ENCODE peak calls at places on chromosome 21, in seven cellular contexts. T, H, P, N, J, C and I are unnamed samples.
A peak's percentile ranks its signal among the peaks of the same experiment; 100 is the strongest.

GRCh38 chr21:17779486-17779885 is 39.7 kb downstream of the C21orf91 start:
- DNase-seq in T (no peak), H (no peak), P (no peak), N (no peak), J (no peak), C (no peak), I (no peak)

GRCh38 chr21:38853421-38853919 is 47.7 kb downstream of the ETS2 start:
- DNase-seq in T (no peak), H (no peak), P (no peak), N (no peak), J (no peak), C (no peak), I (peak; percentile 87)

GRCh38 chr21:26840206-26840605 is 5.0 kb downstream of the ADAMTS1 start:
- DNase-seq in T (no peak), H (no peak), P (no peak), N (no peak), J (peak; percentile 31), C (no peak), I (peak; percentile 14)

GRCh38 chr21:38965910-38966504 is 160.3 kb downstream of the ETS2 start:
- DNase-seq in T (peak; percentile 86), H (peak; percentile 76), P (peak; percentile 80), N (peak; percentile 83), J (no peak), C (no peak), I (peak; percentile 23)

GRCh38 chr21:34827445-34828235 is 158.8 kb downstream of the CLIC6 start:
- DNase-seq in T (no peak), H (no peak), P (no peak), N (no peak), J (no peak), C (no peak), I (no peak)

GRCh38 chr21:35147439-35147838 is 98.3 kb upstream of the RUNX1 start:
- DNase-seq in T (peak; percentile 15), H (no peak), P (no peak), N (no peak), J (no peak), C (no peak), I (no peak)

GRCh38 chr21:36454079-36454478 is 25.8 kb downstream of the CLDN14 start:
- DNase-seq in T (no peak), H (no peak), P (no peak), N (no peak), J (no peak), C (no peak), I (no peak)

GRCh38 chr21:36113647-36114428 is 21.0 kb upstream of the CBR3 start:
- DNase-seq in T (no peak), H (no peak), P (peak; percentile 85), N (no peak), J (no peak), C (peak; percentile 74), I (no peak)

GRCh38 chr21:17428484-17428869 is 84.4 kb upstream of the CXADR start:
- DNase-seq in T (no peak), H (no peak), P (no peak), N (no peak), J (no peak), C (no peak), I (no peak)

GRCh38 chr21:22342855-22343254 is 1344.6 kb downstream of the NCAM2 start:
- DNase-seq in T (no peak), H (no peak), P (no peak), N (no peak), J (no peak), C (no peak), I (no peak)

GRCh38 chr21:44958471-44959191 is 18.8 kb downstream of the SLX9 start:
- DNase-seq in T (peak; percentile 47), H (no peak), P (peak; percentile 55), N (no peak), J (peak; percentile 87), C (no peak), I (no peak)

GRCh38 chr21:44959376-44960091 is 19.7 kb downstream of the SLX9 start:
- DNase-seq in T (no peak), H (no peak), P (no peak), N (no peak), J (no peak), C (no peak), I (no peak)

GRCh38 chr21:44957047-44957831 is 17.4 kb downstream of the SLX9 start:
- DNase-seq in T (no peak), H (no peak), P (no peak), N (no peak), J (no peak), C (no peak), I (no peak)

GRCh38 chr21:44956356-44957046 is 16.7 kb downstream of the SLX9 start:
- DNase-seq in T (no peak), H (no peak), P (no peak), N (no peak), J (no peak), C (no peak), I (no peak)

DNA sequence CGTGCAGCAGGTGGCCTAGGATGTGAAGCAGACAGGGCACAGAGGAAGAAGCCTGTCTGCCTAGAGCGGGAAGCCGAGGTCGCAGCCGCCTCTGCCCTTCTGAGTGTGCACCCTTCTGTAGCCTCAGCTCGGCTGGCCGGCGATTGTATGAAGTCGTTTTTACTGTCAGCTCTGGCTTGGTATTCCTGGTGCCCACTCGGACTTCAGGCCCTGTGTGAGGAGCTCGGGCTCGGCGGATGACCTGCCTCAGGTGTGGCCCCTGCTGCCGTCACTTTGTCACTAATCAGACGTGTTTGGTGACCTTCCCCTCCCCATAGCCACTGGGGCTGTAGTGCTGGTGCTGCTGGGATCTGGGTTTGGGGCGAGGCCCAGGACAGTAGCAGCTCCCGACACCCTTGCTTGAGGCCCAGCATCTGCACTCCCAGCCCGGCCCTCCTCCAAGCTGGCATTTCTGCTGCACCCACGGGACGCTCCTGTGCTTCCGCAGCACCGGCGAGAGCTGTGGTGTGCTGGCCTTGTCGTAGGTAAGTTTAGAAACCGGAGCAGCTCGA is 18.1 kb downstream of the SLX9 start:
- DNase-seq in T (no peak), H (no peak), P (no peak), N (no peak), J (no peak), C (no peak), I (no peak)
- H3K4me1 ChIP-seq in T (no peaks in the 10 kb centered on the region), H (peaks cover 35% of the 10 kb centered on the region), P (peaks cover 9% of the 10 kb centered on the region), N (no peaks in the 10 kb centered on the region), J (peaks cover 24% of the 10 kb centered on the region), C (no peaks in the 10 kb centered on the region), I (peaks cover 11% of the 10 kb centered on the region)

GRCh38 chr21:37563641-37564340 is 197.2 kb downstream of the DYRK1A start:
- DNase-seq in T (peak; percentile 95), H (peak; percentile 99), P (peak; percentile 94), N (peak; percentile 93), J (peak; percentile 92), C (peak; percentile 91), I (peak; percentile 97)

GRCh38 chr21:37565530-37566223 is 199.1 kb downstream of the DYRK1A start:
- DNase-seq in T (no peak), H (no peak), P (no peak), N (no peak), J (no peak), C (no peak), I (no peak)

GRCh38 chr21:37564924-37565529 is 198.5 kb downstream of the DYRK1A start:
- DNase-seq in T (no peak), H (peak; percentile 33), P (no peak), N (no peak), J (no peak), C (peak; percentile 7), I (no peak)

GRCh38 chr21:37562920-37563640 is 196.5 kb downstream of the DYRK1A start:
- DNase-seq in T (no peak), H (no peak), P (peak; percentile 41), N (no peak), J (peak; percentile 49), C (no peak), I (no peak)

DNA sequence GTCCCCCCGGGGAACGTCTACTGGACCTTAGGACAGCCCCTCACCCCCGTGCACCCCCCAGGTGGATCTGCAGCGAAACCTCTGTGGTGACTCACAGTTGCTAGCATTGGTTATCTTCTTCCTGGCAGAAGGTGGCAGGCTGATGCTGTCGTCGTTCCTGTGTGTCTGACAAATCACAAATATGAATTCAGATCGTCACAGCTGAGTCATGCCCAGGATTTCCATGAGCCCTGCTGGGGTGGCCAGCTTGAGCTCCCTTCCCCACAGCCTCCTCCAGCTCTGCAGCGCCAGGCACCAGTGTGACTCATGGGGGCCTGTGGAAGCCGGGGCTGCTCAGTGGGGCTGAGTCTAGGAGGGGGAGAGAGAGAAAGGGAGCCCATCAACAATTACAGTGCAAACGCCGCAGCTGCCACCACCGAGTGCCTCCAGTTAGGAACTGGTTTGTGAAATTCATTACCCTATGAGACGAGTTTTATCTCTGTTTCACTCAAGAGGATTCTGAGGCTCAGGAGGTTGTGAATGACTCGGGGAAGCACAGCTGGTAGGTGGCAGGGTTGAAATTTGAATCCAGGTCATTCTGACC is 197.9 kb downstream of the DYRK1A start:
- DNase-seq in T (peak; percentile 88), H (peak; percentile 82), P (peak; percentile 73), N (peak; percentile 64), J (peak; percentile 69), C (no peak), I (peak; percentile 97)
- H3K27ac ChIP-seq in T (peak overlapping the region; percentile 89), H (peak overlapping the region; percentile 90), P (peak overlapping the region; percentile 91), N (no peak overlapping the region), J (no peak overlapping the region), C (peak overlapping the region; percentile 82), I (peak overlapping the region; percentile 65)

GRCh38 chr21:29053656-29054055 is 19.8 kb downstream of the CCT8 start:
- DNase-seq in T (no peak), H (no peak), P (no peak), N (no peak), J (no peak), C (no peak), I (no peak)
- H3K27me3 ChIP-seq in T (no peaks in the 10 kb centered on the region), H (no peaks in the 10 kb centered on the region), P (no peaks in the 10 kb centered on the region), N (no peaks in the 10 kb centered on the region), J (no peaks in the 10 kb centered on the region), C (no peaks in the 10 kb centered on the region), I (no peaks in the 10 kb centered on the region)

DNA sequence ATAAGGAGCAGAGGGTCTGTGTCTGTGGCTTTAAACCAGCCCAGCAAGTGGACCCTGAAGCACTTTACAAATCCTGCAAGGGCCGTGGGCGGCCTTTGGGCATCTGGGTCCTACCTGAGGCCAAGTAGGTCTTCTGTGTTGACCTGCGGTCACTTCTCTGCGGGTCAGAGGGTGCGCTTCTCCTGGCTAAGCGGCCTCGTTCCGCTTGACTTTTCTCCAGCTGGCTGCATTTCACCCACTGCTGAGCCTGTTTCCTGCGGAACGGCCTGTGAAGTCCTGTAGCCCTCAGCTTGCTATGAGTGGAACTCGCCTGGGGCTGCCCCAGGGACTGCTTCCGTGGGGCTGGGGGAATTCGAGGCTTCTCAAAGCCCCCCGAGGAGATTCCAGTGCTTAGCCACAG is 43.3 kb downstream of the SLC37A1 start:
- DNase-seq in T (no peak), H (no peak), P (peak; percentile 8), N (no peak), J (no peak), C (no peak), I (no peak)
- H3K4me1 ChIP-seq in T (no peaks in the 10 kb centered on the region), H (peaks cover 29% of the 10 kb centered on the region), P (no peaks in the 10 kb centered on the region), N (no peaks in the 10 kb centered on the region), J (no peaks in the 10 kb centered on the region), C (no peaks in the 10 kb centered on the region), I (no peaks in the 10 kb centered on the region)

DNA sequence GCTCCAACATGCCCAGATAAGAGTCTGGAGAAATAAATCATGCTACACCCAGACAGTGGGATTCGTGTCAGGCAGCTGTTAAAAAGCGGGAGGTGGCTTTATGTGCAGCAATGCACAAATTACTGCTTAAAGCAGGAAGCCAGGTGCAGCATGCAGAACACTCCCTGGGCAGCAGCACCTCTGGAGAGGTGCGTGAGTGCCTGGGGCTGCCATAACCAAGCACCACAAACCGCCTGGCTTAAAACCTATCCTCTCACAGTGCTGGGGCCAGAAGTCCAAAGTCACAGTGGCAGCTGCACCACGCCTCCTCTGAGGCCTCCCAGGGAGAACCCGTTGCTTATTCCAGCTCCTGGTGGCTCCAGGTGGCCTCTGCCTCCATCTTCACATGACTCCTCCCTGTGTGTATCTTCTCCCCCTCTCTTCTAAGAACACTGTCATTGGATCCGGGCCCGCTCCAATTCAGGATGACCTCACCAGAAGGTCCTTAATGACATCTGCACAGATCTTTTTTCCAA is 115.6 kb downstream of the SIK1 start:
- DNase-seq in T (no peak), H (no peak), P (peak; percentile 80), N (no peak), J (no peak), C (no peak), I (no peak)
- H3K27ac ChIP-seq in T (no peak overlapping the region), H (no peak overlapping the region), P (peak overlapping the region; percentile 76), N (no peak overlapping the region), J (no peak overlapping the region), C (no peak overlapping the region), I (no peak overlapping the region)